ENCODE peak calls at places on chromosomes 2 and 18, in seven cellular contexts. One of them, this sample, is unnamed.

GRCh38 chr18:67875936-67876335 is 359.4 kb upstream of the DSEL start:
- DNase-seq in GM12865: no peak
- DNase-seq in keratinocyte: no peak
- DNase-seq in H54: no peak
- DNase-seq in HEK293T: no peak
- DNase-seq in HFFc6: no peak
- DNase-seq in lower lobe of right lung: no peak
- DNase-seq in this sample: no peak

GRCh38 chr2:21015281-21015645 is 28.6 kb downstream of the APOB start:
- DNase-seq in GM12865: no peak
- DNase-seq in keratinocyte: no peak
- DNase-seq in H54: no peak
- DNase-seq in HEK293T: no peak
- DNase-seq in HFFc6: no peak
- DNase-seq in lower lobe of right lung: no peak
- DNase-seq in this sample: no peak

GRCh38 chr2:31812051-31812798 is 198.6 kb downstream of the MEMO1 start:
- DNase-seq in GM12865: peak; percentile 87
- DNase-seq in keratinocyte: no peak
- DNase-seq in H54: no peak
- DNase-seq in HEK293T: no peak
- DNase-seq in HFFc6: peak; percentile 50
- DNase-seq in lower lobe of right lung: no peak
- DNase-seq in this sample: peak; percentile 67

GRCh38 chr2:26581991-26582842 is 58.9 kb downstream of the CIB4 start:
- DNase-seq in GM12865: no peak
- DNase-seq in keratinocyte: no peak
- DNase-seq in H54: no peak
- DNase-seq in HEK293T: no peak
- DNase-seq in HFFc6: no peak
- DNase-seq in lower lobe of right lung: no peak
- DNase-seq in this sample: no peak

GRCh38 chr2:3587021-3587420 is 7.9 kb upstream of the COLEC11 start:
- DNase-seq in GM12865: no peak
- DNase-seq in keratinocyte: no peak
- DNase-seq in H54: no peak
- DNase-seq in HEK293T: no peak
- DNase-seq in HFFc6: no peak
- DNase-seq in lower lobe of right lung: no peak
- DNase-seq in this sample: no peak

GRCh38 chr2:235247001-235247400 is 246.8 kb upstream of the AGAP1 start:
- DNase-seq in GM12865: no peak
- DNase-seq in keratinocyte: no peak
- DNase-seq in H54: no peak
- DNase-seq in HEK293T: no peak
- DNase-seq in HFFc6: no peak
- DNase-seq in lower lobe of right lung: no peak
- DNase-seq in this sample: no peak

GRCh38 chr2:63051795-63052333 is 1.2 kb downstream of the OTX1 start:
- DNase-seq in GM12865: no peak
- DNase-seq in keratinocyte: no peak
- DNase-seq in H54: no peak
- DNase-seq in HEK293T: no peak
- DNase-seq in HFFc6: no peak
- DNase-seq in lower lobe of right lung: no peak
- DNase-seq in this sample: no peak

GRCh38 chr2:8231909-8232308 is 449.9 kb upstream of the ID2 start:
- DNase-seq in GM12865: no peak
- DNase-seq in keratinocyte: no peak
- DNase-seq in H54: no peak
- DNase-seq in HEK293T: no peak
- DNase-seq in HFFc6: no peak
- DNase-seq in lower lobe of right lung: no peak
- DNase-seq in this sample: no peak

GRCh38 chr2:115650827-115651226 is 1208.4 kb downstream of the DPP10 start:
- DNase-seq in GM12865: no peak
- DNase-seq in keratinocyte: no peak
- DNase-seq in H54: no peak
- DNase-seq in HEK293T: no peak
- DNase-seq in HFFc6: no peak
- DNase-seq in lower lobe of right lung: no peak
- DNase-seq in this sample: peak; percentile 4

GRCh38 chr18:48785091-48785614 is 165.6 kb downstream of the SMAD7 start:
- DNase-seq in GM12865: peak; percentile 95
- DNase-seq in keratinocyte: no peak
- DNase-seq in H54: no peak
- DNase-seq in HEK293T: no peak
- DNase-seq in HFFc6: no peak
- DNase-seq in lower lobe of right lung: peak; percentile 76
- DNase-seq in this sample: peak; percentile 46

GRCh38 chr2:207256476-207257207 is 90.9 kb upstream of the KLF7 start:
- DNase-seq in GM12865: no peak
- DNase-seq in keratinocyte: no peak
- DNase-seq in H54: no peak
- DNase-seq in HEK293T: no peak
- DNase-seq in HFFc6: peak; percentile 33
- DNase-seq in lower lobe of right lung: no peak
- DNase-seq in this sample: peak; percentile 41

GRCh38 chr18:22001912-22002487 is 167.4 kb upstream of the GATA6 start:
- DNase-seq in GM12865: no peak
- DNase-seq in keratinocyte: no peak
- DNase-seq in H54: no peak
- DNase-seq in HEK293T: no peak
- DNase-seq in HFFc6: no peak
- DNase-seq in lower lobe of right lung: no peak
- DNase-seq in this sample: no peak

GRCh38 chr2:69767034-69767433 is 25.1 kb downstream of the ANXA4 start:
- DNase-seq in GM12865: no peak
- DNase-seq in keratinocyte: no peak
- DNase-seq in H54: no peak
- DNase-seq in HEK293T: no peak
- DNase-seq in HFFc6: peak; percentile 81
- DNase-seq in lower lobe of right lung: no peak
- DNase-seq in this sample: no peak

GRCh38 chr2:218422403-218423086 is 3.6 kb downstream of the VIL1 start:
- DNase-seq in GM12865: no peak
- DNase-seq in keratinocyte: no peak
- DNase-seq in H54: no peak
- DNase-seq in HEK293T: no peak
- DNase-seq in HFFc6: no peak
- DNase-seq in lower lobe of right lung: no peak
- DNase-seq in this sample: no peak

GRCh38 chr2:86002375-86002774 is 103.3 kb downstream of the POLR1A start:
- DNase-seq in GM12865: no peak
- DNase-seq in keratinocyte: no peak
- DNase-seq in H54: no peak
- DNase-seq in HEK293T: no peak
- DNase-seq in HFFc6: no peak
- DNase-seq in lower lobe of right lung: no peak
- DNase-seq in this sample: no peak

GRCh38 chr2:200119236-200119635 is 163.9 kb downstream of the MAIP1 start:
- DNase-seq in GM12865: no peak
- DNase-seq in keratinocyte: no peak
- DNase-seq in H54: no peak
- DNase-seq in HEK293T: no peak
- DNase-seq in HFFc6: no peak
- DNase-seq in lower lobe of right lung: no peak
- DNase-seq in this sample: no peak